ENCODE peak calls at places on chromosome 1, in four cellular contexts. G, O, A and S are unnamed samples.

GRCh38 chr1:84506729-84507453 is 510 bp upstream of the GNG5 start:
- DNase-seq in G (no peak), O (no peak), A (no peak), S (peak)

GRCh38 chr1:240998441-240999015 is 358.5 kb downstream of the RGS7 start:
- DNase-seq in G (no peak), O (no peak), A (no peak), S (no peak)

GRCh38 chr1:37722181-37723071 is 30.1 kb downstream of the CDCA8 start:
- DNase-seq in G (no peak), O (peak), A (no peak), S (no peak)

GRCh38 chr1:163337631-163338030 is 15.9 kb downstream of the NUF2 start:
- DNase-seq in G (peak), O (no peak), A (no peak), S (no peak)

GRCh38 chr1:2612591-2613365 is 20.0 kb downstream of the MMEL1 start:
- DNase-seq in G (no peak), O (no peak), A (no peak), S (no peak)

GRCh38 chr1:173097001-173097400 is 46.3 kb upstream of the TNFSF18 start:
- DNase-seq in G (peak), O (no peak), A (no peak), S (peak)

GRCh38 chr1:240164742-240165141 is 73.1 kb downstream of the FMN2 start:
- DNase-seq in G (no peak), O (no peak), A (no peak), S (no peak)

GRCh38 chr1:201268604-201269151 is 14.6 kb upstream of the PKP1 start:
- DNase-seq in G (peak), O (peak), A (no peak), S (peak)

GRCh38 chr1:64304744-64305143 is 101.3 kb downstream of the UBE2U start:
- DNase-seq in G (no peak), O (no peak), A (no peak), S (no peak)

GRCh38 chr1:239811211-239811902 is 280.3 kb upstream of the FMN2 start:
- DNase-seq in G (no peak), O (no peak), A (no peak), S (no peak)

DNA sequence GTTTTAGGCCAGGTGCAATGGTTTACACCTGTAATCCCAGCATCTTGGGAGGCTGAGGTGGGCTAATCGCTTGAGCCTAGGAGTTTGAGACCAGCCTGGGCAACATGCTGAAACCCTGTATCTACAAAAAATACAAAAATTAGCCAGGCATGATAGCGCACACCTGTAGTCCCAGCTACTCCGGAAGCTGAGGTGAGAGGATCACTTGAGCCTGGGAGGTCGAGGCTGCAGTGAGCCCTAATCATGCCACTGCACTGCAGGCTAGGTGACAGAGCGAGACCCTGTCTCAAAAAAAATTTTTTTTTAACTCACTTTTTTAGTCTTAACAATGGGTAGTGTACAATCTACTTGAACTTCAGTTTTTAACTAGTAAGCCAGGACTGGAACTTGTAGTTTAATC is 137.5 kb downstream of the HS2ST1 start:
- DNase-seq in G (no peak), O (no peak), A (peak), S (no peak)
- H3K4me3 ChIP-seq in G (no peak), O (no peak), A (peak), S (no peak)

GRCh38 chr1:218670875-218671274 is 325.7 kb downstream of the TGFB2 start:
- DNase-seq in G (no peak), O (no peak), A (no peak), S (no peak)

GRCh38 chr1:218668151-218668550 is 323.0 kb downstream of the TGFB2 start:
- DNase-seq in G (no peak), O (no peak), A (no peak), S (no peak)

GRCh38 chr1:218666263-218666662 is 321.1 kb downstream of the TGFB2 start:
- DNase-seq in G (no peak), O (no peak), A (no peak), S (peak)

GRCh38 chr1:218671573-218671972 is 326.4 kb downstream of the TGFB2 start:
- DNase-seq in G (peak), O (no peak), A (no peak), S (no peak)

GRCh38 chr1:218669431-218669830 is 324.3 kb downstream of the TGFB2 start:
- DNase-seq in G (peak), O (no peak), A (no peak), S (no peak)
- H3K4me3 ChIP-seq in G (no peak), O (no peak), A (no peak), S (no peak)

GRCh38 chr1:181483084-181483559 is at the start of gene CACNA1E:
- DNase-seq in G (no peak), O (no peak), A (no peak), S (no peak)
- H3K4me3 ChIP-seq in G (no peak), O (no peak), A (no peak), S (no peak)

DNA sequence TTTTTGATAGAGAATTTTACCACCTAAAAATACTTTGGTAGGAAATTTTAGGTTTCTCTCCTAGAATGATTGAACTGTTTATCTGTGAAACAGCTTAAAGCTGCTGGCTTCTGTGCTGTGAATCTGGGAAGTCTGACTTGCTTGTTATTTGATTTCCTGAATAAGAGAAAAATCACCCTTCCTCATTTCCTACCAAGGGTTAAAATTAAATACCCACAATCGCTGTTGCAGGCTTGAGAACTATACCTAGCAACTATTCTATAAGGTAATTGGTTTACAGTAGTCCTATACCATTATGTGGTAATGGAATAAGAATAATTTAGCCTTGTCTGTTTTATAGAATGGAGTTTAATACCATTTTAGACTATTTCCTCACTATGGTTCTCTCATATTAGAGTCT is 198.8 kb upstream of the CACYBP start:
- DNase-seq in G (no peak), O (no peak), A (peak), S (no peak)
- H3K4me3 ChIP-seq in G (no peak), O (no peak), A (peak), S (no peak)

GRCh38 chr1:58442114-58442513 is 104.4 kb downstream of the OMA1 start:
- DNase-seq in G (no peak), O (no peak), A (no peak), S (no peak)
- H3K4me3 ChIP-seq in G (no peak), O (no peak), A (no peak), S (no peak)

GRCh38 chr1:167746013-167746672 is 24.4 kb downstream of the MPZL1 start:
- DNase-seq in G (no peak), O (no peak), A (no peak), S (no peak)
- H3K4me3 ChIP-seq in G (no peak), O (no peak), A (no peak), S (no peak)

DNA sequence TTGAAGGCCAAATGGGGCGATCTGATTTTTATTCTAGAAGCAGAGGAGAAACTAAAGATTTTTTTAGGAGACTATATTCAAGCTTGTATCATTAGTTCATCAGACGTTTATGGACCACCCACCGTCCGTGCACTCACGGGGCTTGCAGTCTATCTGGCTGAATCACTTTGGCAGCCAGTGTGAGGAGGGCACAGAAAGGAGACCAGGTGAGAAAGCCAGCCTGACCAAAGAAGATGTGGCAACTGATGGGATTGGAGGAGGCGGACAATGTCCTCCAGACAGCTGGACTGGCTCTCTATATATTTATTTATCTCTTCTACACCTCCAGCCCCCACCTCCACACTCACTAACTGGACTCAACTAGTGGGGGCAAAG is 822 bp upstream of the ELOVL1 start:
- DNase-seq in G (no peak), O (no peak), A (no peak), S (no peak)
- H3K4me3 ChIP-seq in G (peak), O (peak), A (peak), S (peak)

GRCh38 chr1:18786149-18786548 is 73.3 kb downstream of the TAS1R2 start:
- DNase-seq in G (no peak), O (no peak), A (no peak), S (no peak)

GRCh38 chr1:18783705-18784522 is 75.5 kb downstream of the TAS1R2 start:
- DNase-seq in G (no peak), O (no peak), A (no peak), S (no peak)

GRCh38 chr1:18787825-18788385 is 71.6 kb downstream of the TAS1R2 start:
- DNase-seq in G (no peak), O (no peak), A (no peak), S (no peak)

GRCh38 chr1:18781031-18781430 is 78.4 kb downstream of the TAS1R2 start:
- DNase-seq in G (no peak), O (no peak), A (no peak), S (no peak)

DNA sequence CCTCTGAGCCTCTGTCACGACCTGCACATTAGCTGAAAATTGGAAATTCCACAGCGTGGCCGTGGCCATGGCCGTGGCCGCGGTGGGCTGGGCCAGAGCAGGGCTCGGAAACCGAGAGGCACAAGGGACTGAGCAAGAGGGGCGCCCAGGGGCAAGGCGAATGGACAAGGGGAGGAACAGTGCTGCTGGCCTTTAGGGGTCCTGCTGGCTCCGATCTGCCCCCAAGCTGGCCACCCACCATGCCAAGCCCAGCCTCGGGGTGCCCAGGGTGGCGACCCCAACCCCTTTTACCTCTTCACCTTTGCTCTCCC is 75.0 kb downstream of the TAS1R2 start:
- DNase-seq in G (no peak), O (no peak), A (no peak), S (no peak)
- H3K4me3 ChIP-seq in G (no peak), O (no peak), A (no peak), S (no peak)